ENCODE peak calls at places on chromosome 21, in eight cellular contexts. G is heart left ventricle, W is fibroblast of lung, C is prostate gland, N is GM23338, E is thyroid gland, R is adrenal gland, P is H9. Q is an unnamed sample.

GRCh38 chr21:37551406-37552355 is 185.1 kb downstream of the DYRK1A start:
- DNase-seq in R (no peak), P (no peak), N (no peak), E (peak), W (peak), G (no peak), C (no peak), Q (no peak)

GRCh38 chr21:21831036-21831435 is 832.8 kb downstream of the NCAM2 start:
- DNase-seq in W (no peak), P (no peak), E (no peak), G (no peak), C (no peak), N (no peak), R (no peak), Q (no peak)

GRCh38 chr21:46066843-46067331 is 31.0 kb upstream of the COL6A2 start:
- DNase-seq in E (no peak), W (peak), C (no peak), P (peak), R (no peak), G (no peak), N (no peak), Q (no peak)

GRCh38 chr21:44485254-44485793 is 30.0 kb downstream of the LRRC3 start:
- DNase-seq in N (peak), E (no peak), P (peak), G (no peak), W (peak), R (no peak), C (no peak), Q (no peak)

GRCh38 chr21:28229811-28230210 is 762.9 kb downstream of the LTN1 start:
- DNase-seq in E (no peak), R (no peak), W (peak), G (no peak), N (no peak), P (no peak), C (no peak), Q (no peak)

GRCh38 chr21:29092102-29092959 is 18.9 kb upstream of the CCT8 start:
- DNase-seq in P (no peak), R (peak), E (no peak), G (no peak), W (peak), C (no peak), N (no peak), Q (no peak)

GRCh38 chr21:44697811-44698734 is 1.1 kb downstream of the KRTAP10-12 start:
- DNase-seq in R (no peak), G (no peak), W (no peak), P (peak), N (peak), E (no peak), C (no peak), Q (no peak)

GRCh38 chr21:26965567-26966359 is 1.1 kb downstream of the ADAMTS5 start:
- DNase-seq in E (peak), G (peak), R (no peak), C (no peak), W (no peak), P (peak), N (peak), Q (no peak)

GRCh38 chr21:29606613-29607012 is 307.9 kb downstream of the BACH1 start:
- DNase-seq in N (no peak), R (no peak), W (no peak), E (no peak), C (no peak), P (no peak), G (no peak), Q (no peak)

GRCh38 chr21:35906587-35906986 is 153.7 kb downstream of the SETD4 start:
- DNase-seq in G (no peak), W (no peak), C (no peak), P (no peak), R (no peak), E (no peak), N (no peak), Q (no peak)

GRCh38 chr21:46458315-46459023 is at the start of gene DIP2A:
- DNase-seq in P (peak), G (peak), W (peak), R (peak), C (peak), N (peak), E (peak), Q (peak)

GRCh38 chr21:29250642-29251041 is 48.1 kb upstream of the BACH1 start:
- DNase-seq in G (no peak), R (no peak), N (no peak), C (no peak), E (no peak), W (no peak), P (no peak), Q (no peak)

GRCh38 chr21:45482899-45483821 is 59.1 kb downstream of the SLC19A1 start:
- DNase-seq in N (no peak), G (no peak), W (no peak), R (no peak), C (no peak), P (no peak), E (no peak), Q (no peak)

GRCh38 chr21:45317401-45318145 is 29.9 kb upstream of the POFUT2 start:
- DNase-seq in R (no peak), E (no peak), P (peak), N (no peak), G (no peak), W (peak), C (no peak), Q (peak)

GRCh38 chr21:45594721-45595489 is 48.6 kb upstream of the PCBP3 start:
- DNase-seq in P (no peak), W (no peak), G (no peak), N (no peak), E (no peak), R (no peak), C (no peak), Q (no peak)

GRCh38 chr21:37338671-37339526 is 27.7 kb upstream of the DYRK1A start:
- DNase-seq in N (no peak), W (peak), C (no peak), P (no peak), E (no peak), R (peak), G (peak), Q (peak)

GRCh38 chr21:17003221-17003620 is 509.6 kb upstream of the CXADR start:
- DNase-seq in W (peak), C (no peak), N (peak), R (no peak), G (no peak), E (no peak), P (no peak), Q (peak)

GRCh38 chr21:35333831-35334593 is 284.9 kb upstream of the RUNX1 start:
- DNase-seq in P (no peak), N (no peak), C (no peak), W (no peak), G (no peak), E (no peak), R (no peak), Q (no peak)

GRCh38 chr21:35674895-35675470 is 385.3 kb downstream of the SETD4 start:
- DNase-seq in P (no peak), C (no peak), E (no peak), N (peak), G (no peak), R (no peak), W (no peak), Q (no peak)

GRCh38 chr21:43191521-43191920 is 22.7 kb downstream of the CRYAA start:
- DNase-seq in P (peak), N (no peak), G (peak), W (no peak), R (no peak), E (no peak), C (no peak), Q (no peak)

GRCh38 chr21:37145635-37146111 is 72.6 kb downstream of the TTC3 start:
- DNase-seq in G (no peak), W (no peak), R (no peak), E (no peak), C (no peak), P (no peak), N (no peak), Q (no peak)

GRCh38 chr21:46325073-46325912 is 1.3 kb downstream of the PCNT start:
- DNase-seq in C (peak), P (peak), G (peak), W (peak), R (peak), E (peak), N (peak), Q (no peak)

GRCh38 chr21:33668620-33669019 is 26.3 kb downstream of the ITSN1 start:
- DNase-seq in E (no peak), N (no peak), W (no peak), P (no peak), G (no peak), C (no peak), R (no peak), Q (no peak)

GRCh38 chr21:35291963-35292627 is 243.0 kb upstream of the RUNX1 start:
- DNase-seq in W (peak), R (no peak), N (no peak), P (no peak), G (no peak), E (no peak), C (no peak), Q (no peak)

GRCh38 chr21:31446206-31446900 is 102.3 kb upstream of the TIAM1 start:
- DNase-seq in P (no peak), R (no peak), G (no peak), C (no peak), E (no peak), W (no peak), N (no peak), Q (no peak)

GRCh38 chr21:36134820-36135390 is at the start of gene CBR3:
- DNase-seq in G (peak), C (peak), P (no peak), N (peak), E (peak), R (peak), W (peak), Q (no peak)

GRCh38 chr21:43188712-43189151 is 19.9 kb downstream of the CRYAA start:
- DNase-seq in C (peak), W (no peak), P (no peak), N (no peak), G (peak), E (peak), R (no peak), Q (no peak)

GRCh38 chr21:45982256-45982757 is 737 bp downstream of the COL6A1 start:
- DNase-seq in N (no peak), P (no peak), W (no peak), E (peak), G (peak), C (no peak), R (no peak), Q (no peak)

GRCh38 chr21:43931454-43931853 is 66.4 kb downstream of the AGPAT3 start:
- DNase-seq in W (no peak), P (no peak), E (no peak), R (no peak), G (no peak), C (no peak), N (no peak), Q (no peak)

GRCh38 chr21:35575280-35575915 is 484.9 kb downstream of the SETD4 start:
- DNase-seq in G (no peak), E (no peak), C (no peak), P (no peak), W (peak), R (no peak), N (no peak), Q (peak)

GRCh38 chr21:45286671-45287437 is 841 bp downstream of the POFUT2 start:
- DNase-seq in E (no peak), W (no peak), G (peak), P (peak), C (no peak), R (peak), N (peak), Q (no peak)

GRCh38 chr21:34688145-34688544 is 19.4 kb downstream of the CLIC6 start:
- DNase-seq in G (no peak), W (peak), P (no peak), N (peak), R (no peak), C (no peak), E (no peak), Q (no peak)

GRCh38 chr21:36887983-36888382 is 78.5 kb downstream of the HLCS start:
- DNase-seq in N (no peak), P (no peak), C (no peak), G (no peak), R (no peak), W (no peak), E (no peak), Q (no peak)

GRCh38 chr21:29640233-29640554 is 299.6 kb downstream of the GRIK1 start:
- DNase-seq in C (no peak), W (peak), E (no peak), P (no peak), N (no peak), R (no peak), G (no peak), Q (no peak)

GRCh38 chr21:34986561-34987533 is 62.3 kb downstream of the RUNX1 start:
- DNase-seq in N (peak), C (no peak), W (peak), R (no peak), E (no peak), G (no peak), P (peak), Q (no peak)

DNA sequence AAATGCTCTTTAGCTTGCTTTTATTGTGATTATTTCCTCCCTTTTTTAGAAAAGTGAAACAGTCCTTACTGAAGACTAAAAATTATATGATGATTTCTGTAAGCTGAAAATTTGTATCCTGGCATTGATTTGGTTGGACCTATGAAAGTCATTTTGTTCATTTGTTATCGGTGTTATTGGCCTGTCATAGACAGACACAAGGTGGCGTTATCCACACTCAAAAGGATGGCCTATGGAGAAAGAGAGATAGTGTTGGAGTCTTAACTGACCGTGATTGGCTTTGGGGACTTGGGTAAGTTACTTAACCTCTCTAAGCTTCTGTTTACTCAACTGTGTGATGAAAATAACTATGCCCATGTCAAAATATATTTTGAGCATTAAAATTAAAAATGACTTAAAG is 203.6 kb upstream of the CHODL start:
- DNase-seq in C (no peak), W (no peak), G (no peak), E (no peak), R (no peak), P (peak), N (peak), Q (no peak)
- TF ChIP-seq CTCF in C (no peak), W (peak), G (peak), E (peak), R (peak), P (peak), N (peak), Q (no peak)

DNA sequence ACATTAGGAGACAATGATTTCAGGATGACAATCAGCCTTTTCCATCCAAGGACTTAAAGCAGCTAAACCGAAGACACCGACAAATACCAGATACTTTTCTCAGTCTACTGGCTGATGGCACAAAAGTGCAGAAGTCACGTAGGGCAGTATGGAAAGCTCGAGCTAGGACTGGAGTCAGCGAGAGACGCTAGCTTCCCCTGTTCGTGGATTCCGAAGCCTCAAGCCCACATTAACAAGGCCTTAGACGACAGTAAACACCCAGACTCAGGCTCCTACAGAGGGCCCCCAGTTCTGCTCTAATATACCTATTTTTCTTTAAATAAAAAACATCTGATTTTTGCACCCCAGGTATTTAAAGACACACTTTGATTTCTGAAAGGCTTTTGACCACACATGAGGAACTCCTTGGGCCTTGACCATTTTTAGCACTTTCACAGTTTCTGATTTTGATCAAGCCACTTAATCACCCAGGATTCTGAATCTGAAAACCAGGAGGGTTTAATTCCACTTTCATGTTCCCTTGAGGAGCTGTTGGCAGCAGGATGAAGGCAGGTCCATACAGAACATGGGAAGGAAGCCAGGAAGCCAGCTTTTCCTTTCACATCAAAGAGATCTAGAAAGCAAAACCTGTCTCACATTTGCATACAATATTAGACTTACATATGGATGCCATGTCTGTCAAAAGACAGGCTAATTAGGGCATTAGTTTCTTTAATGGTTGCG is 204.1 kb downstream of the GABPA start:
- DNase-seq in N (no peak), P (no peak), E (peak), G (peak), C (peak), R (no peak), W (no peak), Q (no peak)
- H3K27ac ChIP-seq in N (peak), P (no peak), E (no peak), G (peak), C (peak), R (no peak), W (no peak), Q (no peak)

DNA sequence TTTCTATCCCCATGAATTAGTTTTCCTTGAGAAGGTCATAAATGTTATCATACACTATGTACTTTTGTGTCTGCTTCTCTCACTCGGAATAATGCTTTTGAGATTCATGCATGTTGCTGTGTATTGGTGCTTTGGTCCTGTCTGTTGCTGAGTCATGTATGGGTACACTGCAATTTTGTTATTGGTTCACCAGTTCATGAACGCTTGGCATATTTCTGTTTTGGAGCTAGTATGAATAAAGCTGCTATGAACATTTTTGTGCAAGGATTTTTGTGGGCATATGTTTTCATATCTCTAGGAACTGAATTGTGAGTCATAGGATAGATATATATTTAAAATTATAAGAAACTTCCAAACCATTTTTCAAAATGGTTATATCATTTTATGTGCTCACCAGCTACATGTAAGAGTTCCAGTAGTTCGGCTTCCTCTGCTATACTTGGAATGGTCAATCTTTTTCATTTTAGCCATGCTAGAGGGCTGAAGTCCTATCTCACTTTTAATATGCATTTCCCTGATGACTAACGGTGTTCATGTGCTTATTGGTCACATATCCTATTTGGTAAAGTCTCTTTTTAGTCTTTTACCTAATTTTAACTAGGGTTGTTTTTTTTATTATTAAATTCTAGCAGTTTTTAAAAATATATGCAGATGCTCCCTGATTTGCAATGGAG is 38.2 kb downstream of the ETS2 start:
- DNase-seq in N (no peak), C (no peak), P (no peak), R (no peak), W (peak), E (no peak), G (no peak), Q (peak)
- TF ChIP-seq CTCF in N (no peak), C (no peak), P (no peak), R (no peak), W (no peak), E (no peak), G (no peak), Q (no peak)

DNA sequence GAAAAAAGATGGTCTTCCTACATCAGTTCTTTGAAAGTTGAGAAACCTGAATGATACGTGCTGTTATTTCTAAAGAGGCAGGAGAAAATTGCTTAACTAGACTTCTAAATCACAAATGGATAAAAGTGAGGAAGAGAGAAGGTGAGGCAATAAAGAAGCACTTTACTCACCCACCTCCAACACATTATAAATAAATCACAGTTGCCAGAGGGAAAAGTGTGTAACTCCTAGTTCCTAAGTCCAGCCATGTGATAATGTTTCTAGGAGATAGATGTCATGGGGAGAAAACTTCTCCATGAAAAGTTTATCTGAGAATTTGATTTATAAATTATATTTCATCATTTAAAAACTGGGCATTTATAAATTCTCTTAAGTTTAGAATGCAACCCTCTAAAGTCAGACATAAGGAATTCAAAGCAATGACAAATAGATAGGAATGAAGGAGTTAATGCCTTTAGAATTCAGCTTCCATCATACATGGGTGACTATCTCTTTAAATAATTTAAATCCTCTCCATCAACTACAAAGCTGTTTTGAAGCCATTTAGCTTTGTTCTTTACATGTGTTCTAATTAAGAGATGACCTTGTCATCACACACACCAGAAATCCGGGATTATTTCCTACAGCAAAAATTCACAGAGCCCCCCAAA is 60.0 kb downstream of the NRIP1 start:
- DNase-seq in W (no peak), P (no peak), G (no peak), N (peak), E (no peak), C (no peak), R (no peak), Q (no peak)
- H3K27ac ChIP-seq in W (peak), P (no peak), G (peak), N (no peak), E (no peak), C (no peak), R (peak), Q (peak)

GRCh38 chr21:32562426-32562825 is 22.9 kb downstream of the TCP10L start:
- DNase-seq in E (peak), R (no peak), G (peak), C (peak), P (peak), W (peak), N (peak), Q (no peak)
- TF ChIP-seq CTCF in E (peak), R (peak), G (peak), C (no peak), P (peak), W (peak), N (peak), Q (peak)

GRCh38 chr21:41835711-41836154 is 43.4 kb downstream of the PRDM15 start:
- DNase-seq in G (no peak), E (no peak), R (no peak), N (no peak), C (no peak), W (peak), P (no peak), Q (no peak)
- H3K27ac ChIP-seq in G (no peak), E (no peak), R (no peak), N (peak), C (no peak), W (no peak), P (no peak), Q (no peak)

Q was measured in AG04450.